ENCODE peak calls at places on chromosomes 2 and 18, in five cellular contexts. O is H1, H is NT2/D1, Q is GM12878, K is HepG2. E is an unnamed sample.

GRCh38 chr2:51220606-51221005 is 188.7 kb upstream of the NRXN1 start:
- DNase-seq in O (no peak), H (no peak), Q (no peak), K (no peak), E (no peak)

GRCh38 chr2:29469961-29470360 is 354.7 kb downstream of the CLIP4 start:
- DNase-seq in O (no peak), H (no peak), Q (no peak), K (no peak), E (no peak)

GRCh38 chr18:63342206-63342605 is 22.6 kb upstream of the BCL2 start:
- DNase-seq in O (peak; percentile 53), H (no peak), Q (no peak), K (no peak), E (peak; percentile 66)

GRCh38 chr2:231717281-231718180 is 9.2 kb downstream of the PTMA start:
- DNase-seq in O (peak; percentile 74), H (peak; percentile 56), Q (peak; percentile 53), K (peak; percentile 67), E (peak; percentile 50)

GRCh38 chr18:79217979-79218604 is 148.9 kb downstream of the ATP9B start:
- DNase-seq in O (no peak), H (no peak), Q (no peak), K (no peak), E (no peak)

GRCh38 chr2:229714736-229715541 is 584 bp upstream of the DNER start:
- DNase-seq in O (peak; percentile 92), H (peak; percentile 63), Q (no peak), K (peak; percentile 26), E (peak; percentile 55)

GRCh38 chr2:33069894-33070651 is 123.3 kb downstream of the LTBP1 start:
- DNase-seq in O (no peak), H (no peak), Q (no peak), K (peak; percentile 48), E (no peak)

GRCh38 chr2:197498937-197499593 is 575 bp downstream of the HSPD1 start:
- DNase-seq in O (peak; percentile 61), H (no peak), Q (no peak), K (peak; percentile 57), E (peak; percentile 40)

GRCh38 chr2:230130668-230131364 is 62.1 kb upstream of the SLC16A14 start:
- DNase-seq in O (no peak), H (no peak), Q (no peak), K (peak; percentile 59), E (no peak)

GRCh38 chr18:61896767-61897166 is 4.0 kb upstream of the RNF152 start:
- DNase-seq in O (no peak), H (no peak), Q (no peak), K (no peak), E (no peak)

GRCh38 chr18:7561907-7562460 is 5.1 kb upstream of the PTPRM start:
- DNase-seq in O (no peak), H (no peak), Q (no peak), K (no peak), E (no peak)

GRCh38 chr18:48800877-48801727 is 149.7 kb downstream of the SMAD7 start:
- DNase-seq in O (peak; percentile 28), H (no peak), Q (peak; percentile 89), K (no peak), E (no peak)

GRCh38 chr2:169834401-169834800 is 7.1 kb downstream of the UBR3 start:
- DNase-seq in O (no peak), H (no peak), Q (no peak), K (no peak), E (no peak)

GRCh38 chr2:102839668-102840388 is 78.0 kb downstream of the TMEM182 start:
- DNase-seq in O (peak; percentile 75), H (peak; percentile 48), Q (peak; percentile 3), K (peak; percentile 35), E (peak; percentile 36)

GRCh38 chr18:60350975-60351374 is 21.6 kb downstream of the MC4R start:
- DNase-seq in O (no peak), H (no peak), Q (no peak), K (no peak), E (no peak)

GRCh38 chr2:241726459-241726858 is 8.0 kb upstream of the D2HGDH start:
- DNase-seq in O (no peak), H (no peak), Q (no peak), K (no peak), E (no peak)

GRCh38 chr18:49510393-49511115 is 23.5 kb upstream of the C18orf32 start:
- DNase-seq in O (peak; percentile 71), H (no peak), Q (no peak), K (no peak), E (peak; percentile 50)

GRCh38 chr2:206805922-206806607 is 40.7 kb downstream of the FASTKD2 start:
- DNase-seq in O (no peak), H (no peak), Q (no peak), K (no peak), E (no peak)

GRCh38 chr2:218882463-218882821 is 1.8 kb downstream of the WNT10A start:
- DNase-seq in O (no peak), H (no peak), Q (no peak), K (no peak), E (no peak)

GRCh38 chr18:32770181-32770650 is 2.6 kb downstream of the KLHL14 start:
- DNase-seq in O (no peak), H (no peak), Q (no peak), K (peak; percentile 23), E (no peak)

GRCh38 chr18:8081872-8082553 is 514.9 kb downstream of the PTPRM start:
- DNase-seq in O (no peak), H (no peak), Q (no peak), K (no peak), E (no peak)

GRCh38 chr2:28492276-28492675 is 3.6 kb upstream of the PLB1 start:
- DNase-seq in O (no peak), H (no peak), Q (no peak), K (no peak), E (no peak)

GRCh38 chr2:101587251-101587650 is 110.3 kb upstream of the MAP4K4 start:
- DNase-seq in O (no peak), H (no peak), Q (no peak), K (no peak), E (no peak)

GRCh38 chr2:134401081-134401497 is 147.2 kb downstream of the MGAT5 start:
- DNase-seq in O (no peak), H (no peak), Q (no peak), K (no peak), E (no peak)

GRCh38 chr2:205579335-205579734 is 103.0 kb upstream of the NRP2 start:
- DNase-seq in O (no peak), H (no peak), Q (no peak), K (no peak), E (no peak)

GRCh38 chr18:25457636-25458035 is 105.7 kb upstream of the ZNF521 start:
- DNase-seq in O (no peak), H (no peak), Q (no peak), K (no peak), E (no peak)

GRCh38 chr2:17059452-17059851 is 393.8 kb upstream of the CYRIA start:
- DNase-seq in O (no peak), H (no peak), Q (no peak), K (no peak), E (no peak)

GRCh38 chr2:235555356-235555755 is 61.5 kb downstream of the AGAP1 start:
- DNase-seq in O (no peak), H (no peak), Q (no peak), K (no peak), E (no peak)

GRCh38 chr18:361941-362913 is 94.4 kb upstream of the THOC1 start:
- DNase-seq in O (no peak), H (no peak), Q (no peak), K (peak; percentile 92), E (no peak)

GRCh38 chr2:165837122-165837521 is 43.1 kb upstream of the GALNT3 start:
- DNase-seq in O (no peak), H (no peak), Q (no peak), K (no peak), E (no peak)

GRCh38 chr18:13437801-13438506 is 219.4 kb downstream of the LDLRAD4 start:
- DNase-seq in O (no peak), H (no peak), Q (no peak), K (no peak), E (no peak)

GRCh38 chr2:213152065-213152794 is 818 bp upstream of the IKZF2 start:
- DNase-seq in O (no peak), H (peak; percentile 23), Q (no peak), K (peak; percentile 27), E (peak; percentile 42)
- TF ChIP-seq SUZ12 in O (no peak), H (no peak), Q (no peak), K (no peak), E (no peak)

DNA sequence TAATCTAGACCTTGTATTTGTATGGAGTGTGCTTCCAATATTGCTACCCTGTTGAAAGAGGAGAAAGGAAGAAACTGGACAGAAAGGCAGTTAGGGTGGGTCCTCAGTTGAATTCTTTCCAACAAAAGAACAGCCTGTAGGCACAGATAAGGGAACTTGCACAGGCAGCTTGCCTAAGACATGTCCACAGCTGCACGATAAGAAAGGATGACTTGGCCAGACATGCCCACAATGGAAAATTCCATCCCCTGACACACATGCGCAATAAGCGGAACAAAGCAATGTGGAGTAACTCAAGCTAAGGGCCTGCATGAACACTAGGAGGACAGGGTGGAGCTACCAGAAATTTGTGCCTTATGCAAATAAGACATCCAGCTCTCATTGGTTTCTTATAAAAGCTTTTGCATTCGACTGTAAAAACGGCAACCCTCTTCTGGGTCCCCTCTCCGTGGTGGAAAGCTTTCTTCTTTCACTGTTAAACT is 1084.7 kb upstream of the NXPH2 start:
- DNase-seq in O (no peak), H (no peak), Q (no peak), K (peak; percentile 6), E (no peak)
- TF ChIP-seq SUZ12 in O (no peak), H (no peak), Q (no peak), K (no peak), E (no peak)

GRCh38 chr2:135893374-135893794 is 17.1 kb upstream of the MCM6 start:
- DNase-seq in O (no peak), H (no peak), Q (no peak), K (no peak), E (no peak)

GRCh38 chr2:135890149-135890548 is 13.9 kb upstream of the MCM6 start:
- DNase-seq in O (no peak), H (no peak), Q (no peak), K (no peak), E (no peak)

GRCh38 chr2:135885709-135886108 is 9.5 kb upstream of the MCM6 start:
- DNase-seq in O (no peak), H (no peak), Q (no peak), K (no peak), E (no peak)

GRCh38 chr2:135890830-135891229 is 14.6 kb upstream of the MCM6 start:
- DNase-seq in O (no peak), H (no peak), Q (no peak), K (no peak), E (no peak)
- TF ChIP-seq SUZ12 in O (no peak), H (no peak), Q (no peak), K (no peak), E (no peak)

DNA sequence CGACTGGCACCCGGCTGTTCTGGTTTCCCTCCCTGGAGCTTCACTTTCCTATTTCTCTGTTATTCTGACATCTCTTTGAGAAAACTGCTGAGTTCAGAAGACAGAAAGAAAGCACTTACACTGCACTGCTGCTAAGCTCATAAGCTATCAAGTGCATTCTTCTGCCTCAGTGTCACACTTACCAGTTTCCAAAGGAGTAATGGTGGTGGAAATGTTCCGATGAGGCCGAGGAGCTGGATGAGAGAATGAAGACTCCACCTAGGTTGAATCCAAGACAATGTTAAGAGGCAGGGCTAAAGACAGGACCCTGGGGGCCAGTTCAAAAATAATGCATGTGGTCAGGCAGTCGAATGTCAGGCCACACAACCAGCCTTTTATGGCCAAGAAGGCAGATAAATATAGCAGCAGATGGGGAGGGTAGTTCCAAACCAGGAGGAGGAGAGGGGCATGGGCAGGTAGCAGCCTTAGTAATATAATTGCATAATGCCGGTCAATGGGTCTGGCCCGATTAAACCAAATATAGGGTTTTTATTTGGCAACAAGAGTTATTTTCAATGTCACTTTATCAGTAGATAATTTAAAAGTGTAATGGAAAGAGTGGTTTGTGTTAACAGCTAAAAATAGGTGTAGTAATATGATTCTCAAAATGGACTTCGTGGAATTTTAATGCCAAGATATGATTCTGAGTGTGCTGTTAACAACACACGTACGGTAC is at the start of gene MYOM1:
- DNase-seq in O (no peak), H (no peak), Q (no peak), K (no peak), E (no peak)
- TF ChIP-seq SUZ12 in O (no peak), H (no peak), Q (no peak), K (no peak), E (no peak)